ENCODE peak calls at places on chromosomes 3 and 15, in nine cellular contexts. Q is H4; P is head of caudate nucleus; Z is left ventricle myocardium inferior; E is activated CD8-positive, alpha-beta memory T cell treated with anti-CD3 and anti-CD28 coated beads for 24 hours; M is effector memory CD4-positive, alpha-beta T cell; W is A549; B is RPMI8226; R is T1000. H is an unnamed sample.

GRCh38 chr15:48625126-48625525 is 20.4 kb downstream of the FBN1 start:
- DNase-seq in Q (no peak), W (no peak), M (no peak), P (no peak), E (no peak), Z (no peak), B (no peak), R (no peak), H (no peak)

GRCh38 chr3:105158277-105158676 is 208.4 kb upstream of the ALCAM start:
- DNase-seq in E (no peak), M (no peak), R (no peak), Z (no peak), P (no peak), W (no peak), B (no peak), Q (no peak), H (no peak)

GRCh38 chr15:52289629-52290081 is 5.9 kb downstream of the MYO5C start:
- DNase-seq in M (no peak), Q (peak), B (no peak), Z (no peak), R (no peak), P (no peak), W (peak), E (no peak), H (no peak)

GRCh38 chr3:68972358-68972979 is 40.1 kb upstream of the TAFA4 start:
- DNase-seq in M (no peak), B (peak), Q (peak), Z (peak), P (peak), W (peak), R (no peak), E (peak), H (peak)

GRCh38 chr3:112973325-112974177 is 1.4 kb downstream of the CD200R1 start:
- DNase-seq in W (no peak), E (peak), Z (no peak), B (peak), P (no peak), R (no peak), Q (no peak), M (no peak), H (no peak)

GRCh38 chr15:64653757-64654156 is 121.6 kb downstream of the RBPMS2 start:
- DNase-seq in B (no peak), Z (no peak), Q (no peak), M (no peak), R (no peak), P (no peak), W (peak), E (no peak), H (no peak)

GRCh38 chr3:141796436-141797166 is 33.4 kb downstream of the GRK7 start:
- DNase-seq in P (no peak), W (no peak), R (no peak), M (peak), Z (no peak), Q (no peak), E (peak), B (peak), H (no peak)

GRCh38 chr15:92306662-92307061 is 87.0 kb upstream of the ST8SIA2 start:
- DNase-seq in Z (no peak), B (peak), P (no peak), E (no peak), R (no peak), M (no peak), W (peak), Q (no peak), H (no peak)

GRCh38 chr3:11543948-11544387 is 99.7 kb downstream of the VGLL4 start:
- DNase-seq in P (no peak), M (no peak), E (no peak), R (no peak), Z (no peak), B (no peak), Q (no peak), W (no peak), H (no peak)

GRCh38 chr15:54374184-54374947 is 396.1 kb downstream of the UNC13C start:
- DNase-seq in B (no peak), P (no peak), M (no peak), E (no peak), Q (no peak), R (no peak), W (no peak), Z (no peak), H (no peak)

GRCh38 chr3:149673393-149673792 is 15.6 kb upstream of the WWTR1 start:
- DNase-seq in W (no peak), P (no peak), Q (no peak), R (no peak), Z (no peak), M (no peak), E (no peak), B (no peak), H (no peak)

GRCh38 chr15:66108483-66109270 is 144.9 kb downstream of the MEGF11 start:
- DNase-seq in M (no peak), P (no peak), Z (no peak), W (no peak), E (no peak), Q (no peak), B (no peak), R (no peak), H (no peak)

GRCh38 chr3:124763206-124763605 is 33.0 kb downstream of the UMPS start:
- DNase-seq in B (no peak), Q (no peak), P (no peak), M (no peak), W (no peak), E (no peak), R (no peak), Z (no peak), H (no peak)

GRCh38 chr3:171809513-171810277 is 588 bp downstream of the PLD1 start:
- DNase-seq in Z (peak), B (peak), W (peak), Q (peak), M (no peak), R (peak), E (peak), P (no peak), H (peak)

GRCh38 chr15:99566157-99566900 is 545 bp downstream of the MEF2A start:
- DNase-seq in Z (peak), Q (no peak), P (no peak), R (no peak), E (peak), W (no peak), M (peak), B (peak), H (no peak)

GRCh38 chr15:85024509-85025336 is 43.1 kb downstream of the PDE8A start:
- DNase-seq in P (no peak), E (no peak), W (peak), Z (no peak), R (no peak), Q (peak), B (no peak), M (no peak), H (no peak)

H was measured in NCI-H774.